ENCODE peak calls at places on chromosomes 7 and 10, in seven cellular contexts. B, X, I, T, W, U and C are unnamed samples.

GRCh38 chr7:143397710-143398530 is 10.7 kb downstream of the EPHA1 start:
- DNase-seq in B (no peak), X (no peak), I (no peak), T (no peak), W (no peak), U (no peak), C (no peak)

GRCh38 chr10:3476186-3476585 is 303.6 kb upstream of the PITRM1 start:
- DNase-seq in B (no peak), X (no peak), I (no peak), T (no peak), W (no peak), U (no peak), C (no peak)

GRCh38 chr10:47059606-47060311 is 148.5 kb downstream of the PTPN20 start:
- DNase-seq in B (no peak), X (no peak), I (no peak), T (no peak), W (no peak), U (no peak), C (no peak)

GRCh38 chr10:132114953-132115520 is 49.3 kb downstream of the JAKMIP3 start:
- DNase-seq in B (no peak), X (no peak), I (no peak), T (peak), W (peak), U (no peak), C (no peak)

GRCh38 chr7:140484951-140485350 is 5.6 kb upstream of the MKRN1 start:
- DNase-seq in B (no peak), X (no peak), I (no peak), T (no peak), W (no peak), U (no peak), C (no peak)

GRCh38 chr7:909358-910329 is 33.3 kb downstream of the GET4 start:
- DNase-seq in B (peak), X (peak), I (no peak), T (no peak), W (peak), U (peak), C (no peak)

GRCh38 chr10:62264702-62265436 is 3.8 kb downstream of the RTKN2 start:
- DNase-seq in B (no peak), X (peak), I (no peak), T (no peak), W (no peak), U (peak), C (no peak)

GRCh38 chr10:132071667-132072066 is 5.9 kb downstream of the JAKMIP3 start:
- DNase-seq in B (no peak), X (no peak), I (no peak), T (no peak), W (no peak), U (no peak), C (no peak)

GRCh38 chr10:89702121-89702480 is 711 bp downstream of the KIF20B start:
- DNase-seq in B (no peak), X (peak), I (no peak), T (no peak), W (no peak), U (peak), C (no peak)

GRCh38 chr10:97572214-97572989 is at the start of gene ANKRD2:
- DNase-seq in B (peak), X (peak), I (no peak), T (peak), W (peak), U (peak), C (peak)

GRCh38 chr10:74502963-74503608 is 323.3 kb upstream of the KAT6B start:
- DNase-seq in B (no peak), X (peak), I (no peak), T (no peak), W (no peak), U (peak), C (no peak)

GRCh38 chr10:22615819-22616499 is 98.4 kb downstream of the PIP4K2A start:
- DNase-seq in B (peak), X (peak), I (no peak), T (no peak), W (peak), U (no peak), C (no peak)

GRCh38 chr7:124251616-124252015 is 218.7 kb upstream of the TMEM229A start:
- DNase-seq in B (no peak), X (no peak), I (no peak), T (no peak), W (no peak), U (peak), C (no peak)

GRCh38 chr10:118754132-118754555 is 626 bp downstream of the CACUL1 start:
- DNase-seq in B (peak), X (peak), I (no peak), T (peak), W (no peak), U (no peak), C (no peak)

GRCh38 chr10:79055892-79056291 is 12.9 kb upstream of the ZMIZ1 start:
- DNase-seq in B (peak), X (no peak), I (no peak), T (no peak), W (no peak), U (no peak), C (no peak)